ENCODE peak calls at places on chromosomes 2 and 18, in seven cellular contexts. P, J, C, I, R, H and S are unnamed samples.

GRCh38 chr2:172227719-172228118 is 125.0 kb upstream of the DLX2 start:
- DNase-seq in P (no peak), J (no peak), C (no peak), I (no peak), R (no peak), H (no peak), S (no peak)

GRCh38 chr2:158025263-158025996 is 76.2 kb upstream of the UPP2 start:
- DNase-seq in P (peak), J (peak), C (peak), I (peak), R (peak), H (no peak), S (no peak)

GRCh38 chr2:28088970-28089369 is 198.4 kb downstream of the BABAM2 start:
- DNase-seq in P (peak), J (peak), C (peak), I (peak), R (peak), H (no peak), S (no peak)

GRCh38 chr18:11553098-11553940 is 56.1 kb upstream of the SLC35G4 start:
- DNase-seq in P (peak), J (peak), C (peak), I (peak), R (peak), H (peak), S (no peak)

GRCh38 chr2:169828141-169828811 is 1.0 kb downstream of the UBR3 start:
- DNase-seq in P (peak), J (peak), C (peak), I (peak), R (peak), H (peak), S (no peak)

GRCh38 chr2:152920846-152921245 is 202.4 kb downstream of the ARL6IP6 start:
- DNase-seq in P (no peak), J (no peak), C (peak), I (no peak), R (no peak), H (no peak), S (no peak)

GRCh38 chr2:52717836-52718235 is 1049.8 kb upstream of the CHAC2 start:
- DNase-seq in P (no peak), J (no peak), C (no peak), I (no peak), R (no peak), H (no peak), S (no peak)

GRCh38 chr2:237922641-237923361 is 44.0 kb upstream of the UBE2F start:
- DNase-seq in P (no peak), J (no peak), C (no peak), I (no peak), R (no peak), H (peak), S (no peak)

GRCh38 chr18:59629894-59630293 is 67.3 kb downstream of the CCBE1 start:
- DNase-seq in P (peak), J (peak), C (peak), I (no peak), R (peak), H (no peak), S (no peak)

GRCh38 chr2:1726558-1726957 is 17.8 kb downstream of the PXDN start:
- DNase-seq in P (no peak), J (no peak), C (no peak), I (no peak), R (no peak), H (no peak), S (no peak)

GRCh38 chr2:149994057-149994728 is 406.6 kb upstream of the MMADHC start:
- DNase-seq in P (peak), J (peak), C (peak), I (peak), R (peak), H (no peak), S (no peak)

GRCh38 chr2:105919826-105920225 is 175.1 kb downstream of the NCK2 start:
- DNase-seq in P (peak), J (peak), C (peak), I (peak), R (peak), H (peak), S (no peak)

GRCh38 chr2:36587091-36587490 is 10.9 kb downstream of the FEZ2 start:
- DNase-seq in P (no peak), J (no peak), C (no peak), I (no peak), R (no peak), H (no peak), S (no peak)

GRCh38 chr18:29661924-29662323 is 1380.6 kb downstream of the DSC3 start:
- DNase-seq in P (no peak), J (no peak), C (no peak), I (no peak), R (no peak), H (no peak), S (no peak)

GRCh38 chr2:16219292-16219975 is 279.1 kb downstream of the MYCN start:
- DNase-seq in P (no peak), J (no peak), C (no peak), I (no peak), R (no peak), H (no peak), S (no peak)

GRCh38 chr2:111622859-111623258 is 261.1 kb downstream of the ANAPC1 start:
- DNase-seq in P (no peak), J (peak), C (peak), I (peak), R (peak), H (no peak), S (no peak)

GRCh38 chr2:99643824-99644787 is 154.3 kb upstream of the REV1 start:
- DNase-seq in P (peak), J (peak), C (peak), I (peak), R (peak), H (no peak), S (no peak)

GRCh38 chr18:34866739-34867138 is 156.6 kb downstream of the DTNA start:
- DNase-seq in P (peak), J (peak), C (peak), I (peak), R (peak), H (no peak), S (no peak)
- TF ChIP-seq CTCF in P (peak), J (peak), C (peak), I (peak), R (peak), H (peak), S (peak)

GRCh38 chr2:188984126-188984525 is 10.0 kb downstream of the COL3A1 start:
- DNase-seq in P (peak), J (peak), C (peak), I (peak), R (peak), H (no peak), S (no peak)
- TF ChIP-seq CTCF in P (peak), J (peak), C (peak), I (peak), R (peak), H (no peak), S (peak)

GRCh38 chr2:113976277-113976928 is 86.5 kb downstream of the ACTR3 start:
- DNase-seq in P (no peak), J (no peak), C (no peak), I (no peak), R (no peak), H (no peak), S (no peak)
- TF ChIP-seq CTCF in P (no peak), J (no peak), C (no peak), I (no peak), R (no peak), H (no peak), S (no peak)

DNA sequence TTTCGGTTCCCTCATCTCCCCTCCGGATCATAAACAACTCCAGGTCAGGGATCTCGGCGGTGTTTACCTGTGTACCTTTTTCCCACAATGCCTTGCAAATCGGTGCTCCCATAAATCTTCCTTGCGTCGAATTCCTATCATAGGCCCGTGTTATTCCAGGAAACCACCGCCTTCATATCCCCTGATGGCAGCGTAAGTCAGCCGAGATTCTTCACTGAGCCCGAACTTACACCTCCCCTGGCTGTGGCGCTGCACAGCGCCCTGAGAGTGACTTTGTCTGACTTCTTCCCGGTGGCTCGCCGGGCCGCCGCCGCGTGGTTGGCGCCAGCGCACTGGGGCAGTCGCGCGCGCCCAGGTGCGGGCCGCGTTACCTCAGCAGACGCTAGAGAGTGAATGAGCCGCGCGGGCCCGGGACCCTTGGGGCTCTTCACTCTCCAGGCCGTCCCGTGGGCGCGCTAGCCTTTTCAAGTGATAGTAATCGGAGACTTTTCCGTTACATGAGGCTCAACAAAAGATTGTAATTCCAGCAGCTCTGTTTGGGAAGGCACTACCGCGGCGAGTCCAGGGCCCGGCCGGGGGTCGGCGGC is 101.6 kb downstream of the SPTBN1 start:
- DNase-seq in P (peak), J (no peak), C (peak), I (peak), R (peak), H (peak), S (no peak)
- TF ChIP-seq CTCF in P (no peak), J (no peak), C (no peak), I (no peak), R (no peak), H (no peak), S (peak)

DNA sequence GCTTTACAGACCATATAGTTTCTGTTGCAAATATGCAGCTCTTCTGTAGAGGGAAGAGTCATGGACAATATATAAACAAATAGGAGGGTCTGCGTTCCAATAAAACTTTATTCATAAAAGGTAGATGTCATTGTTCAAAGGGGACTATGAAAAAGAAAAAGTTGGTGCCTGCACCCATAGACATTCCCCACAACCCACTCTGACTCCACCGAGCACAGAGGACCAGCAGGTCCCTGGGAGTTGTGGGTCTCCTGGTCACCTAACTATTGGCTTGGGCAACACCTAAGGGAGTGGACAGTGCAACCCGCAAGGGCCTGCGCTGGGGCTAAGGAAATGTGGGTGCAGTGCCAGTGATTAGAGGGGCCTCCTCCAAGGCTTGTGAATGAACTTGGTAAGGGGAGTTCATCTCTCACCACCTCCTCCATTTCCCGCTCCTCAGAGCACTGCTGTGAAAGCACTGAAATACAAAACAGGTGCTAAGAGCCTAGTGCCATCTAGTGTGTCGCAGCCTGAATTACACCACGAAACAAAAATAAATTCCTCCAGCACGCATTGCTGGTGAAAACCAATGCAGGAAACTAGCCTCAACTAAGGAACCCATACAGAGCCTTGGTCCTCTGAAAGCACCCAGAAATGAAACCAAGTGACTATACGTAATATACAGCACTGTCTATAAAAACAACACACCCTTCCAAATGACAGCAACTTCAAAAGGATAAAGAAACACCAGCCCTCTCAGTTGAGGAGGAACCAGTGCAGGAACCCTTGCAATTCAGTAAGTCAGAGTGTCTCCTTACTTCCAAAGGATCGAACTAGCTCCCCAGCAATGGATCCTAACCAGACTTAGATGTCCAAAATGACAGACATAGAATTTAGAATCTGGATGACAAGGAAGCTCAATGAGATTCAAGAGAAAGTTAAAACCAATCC is 166.6 kb downstream of the RNF144A start:
- DNase-seq in P (peak), J (peak), C (peak), I (peak), R (peak), H (peak), S (no peak)
- TF ChIP-seq CTCF in P (peak), J (peak), C (peak), I (peak), R (peak), H (peak), S (peak)

DNA sequence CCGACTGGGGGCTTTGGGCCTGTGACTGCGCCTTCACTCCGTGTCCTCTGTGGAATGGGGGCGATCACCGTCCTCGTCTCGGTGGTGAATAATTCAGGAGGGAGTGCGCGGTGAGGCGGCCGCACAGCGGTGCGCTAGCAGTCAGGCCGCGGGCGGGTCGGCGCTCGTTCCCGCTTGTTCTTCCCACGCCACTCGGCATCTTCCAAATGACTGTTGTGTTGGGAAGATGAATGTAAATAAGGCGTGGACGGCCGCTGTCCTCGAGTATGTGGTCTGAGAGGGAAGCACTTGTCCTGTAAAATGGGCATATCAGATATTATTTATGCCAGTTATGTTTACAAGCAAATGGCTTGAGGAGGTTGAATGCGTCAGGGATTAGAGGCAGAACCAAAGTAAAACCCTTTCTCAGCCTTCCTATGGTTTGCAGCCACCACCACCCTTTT is 607 bp upstream of the VPS4B start:
- DNase-seq in P (no peak), J (no peak), C (no peak), I (no peak), R (no peak), H (no peak), S (no peak)
- TF ChIP-seq CTCF in P (no peak), J (no peak), C (no peak), I (no peak), R (no peak), H (no peak), S (peak)

DNA sequence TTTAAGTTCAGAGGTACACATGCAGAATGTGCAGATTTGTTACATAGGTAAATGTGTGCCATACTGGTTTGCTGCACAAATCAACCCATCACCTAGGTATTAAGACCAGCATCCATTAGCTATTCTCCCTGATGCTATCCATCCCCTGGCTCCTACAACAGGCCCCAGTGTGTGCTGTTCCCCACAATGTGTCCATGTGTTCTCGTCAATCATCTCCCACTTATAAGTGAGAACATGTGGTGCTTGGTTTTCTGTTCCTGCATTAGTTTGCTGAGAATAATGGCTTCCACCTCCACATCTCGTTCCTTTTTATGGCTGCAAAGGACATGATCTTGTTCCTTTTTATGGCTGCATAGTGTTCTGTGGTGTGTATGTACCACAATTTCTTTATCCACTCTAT is 75.8 kb downstream of the SUCLG1 start:
- DNase-seq in P (no peak), J (no peak), C (no peak), I (no peak), R (no peak), H (no peak), S (no peak)
- TF ChIP-seq CTCF in P (no peak), J (no peak), C (no peak), I (no peak), R (no peak), H (no peak), S (no peak)